ENCODE peak calls at places on chromosome 13, in four cellular contexts. V, H, K and D are unnamed samples.

GRCh38 chr13:109778102-109778542 is 8.3 kb downstream of the IRS2 start:
- DNase-seq in V (no peak), H (peak; percentile 18), K (no peak), D (no peak)

GRCh38 chr13:93227280-93227905 is 786 bp downstream of the GPC6 start:
- DNase-seq in V (no peak), H (no peak), K (peak; percentile 28), D (peak; percentile 56)

GRCh38 chr13:89227356-89227755 is 1556.2 kb downstream of the SLITRK5 start:
- DNase-seq in V (no peak), H (no peak), K (no peak), D (no peak)

GRCh38 chr13:85170372-85170771 is 628.8 kb downstream of the SLITRK6 start:
- DNase-seq in V (no peak), H (no peak), K (no peak), D (no peak)

GRCh38 chr13:36766295-36766694 is 52.7 kb upstream of the RFXAP start:
- DNase-seq in V (no peak), H (no peak), K (peak; percentile 47), D (no peak)

GRCh38 chr13:76799696-76800095 is 86.5 kb downstream of the KCTD12 start:
- DNase-seq in V (no peak), H (no peak), K (no peak), D (no peak)

GRCh38 chr13:23969672-23970071 is 72.4 kb upstream of the C1QTNF9B start:
- DNase-seq in V (no peak), H (no peak), K (peak; percentile 49), D (no peak)

GRCh38 chr13:106493569-106493968 is 41.9 kb downstream of the EFNB2 start:
- DNase-seq in V (peak; percentile 52), H (no peak), K (no peak), D (no peak)

GRCh38 chr13:114081761-114082681 is 50.4 kb downstream of the RASA3 start:
- DNase-seq in V (no peak), H (no peak), K (no peak), D (peak; percentile 8)

GRCh38 chr13:25095862-25096453 is at the start of gene PABPC3:
- DNase-seq in V (no peak), H (no peak), K (no peak), D (peak; percentile 23)

GRCh38 chr13:32840840-32841713 is 175.1 kb upstream of the KL start:
- DNase-seq in V (peak; percentile 70), H (no peak), K (no peak), D (no peak)

GRCh38 chr13:68697551-68697950 is 1410.1 kb upstream of the ATXN8OS start:
- DNase-seq in V (no peak), H (peak; percentile 70), K (no peak), D (no peak)

GRCh38 chr13:26660185-26660584 is 100.4 kb downstream of the GPR12 start:
- DNase-seq in V (no peak), H (no peak), K (no peak), D (no peak)

GRCh38 chr13:111531505-111531904 is 211.1 kb downstream of the TEX29 start:
- DNase-seq in V (no peak), H (peak; percentile 4), K (no peak), D (no peak)

GRCh38 chr13:110249326-110249725 is 57.6 kb downstream of the COL4A1 start:
- DNase-seq in V (no peak), H (no peak), K (no peak), D (no peak)

GRCh38 chr13:31835932-31836331 is 96.6 kb downstream of the RXFP2 start:
- DNase-seq in V (no peak), H (no peak), K (peak; percentile 5), D (no peak)

GRCh38 chr13:97329331-97329730 is 104.6 kb upstream of the RAP2A start:
- DNase-seq in V (no peak), H (no peak), K (no peak), D (no peak)

GRCh38 chr13:112752711-112753541 is 63.1 kb downstream of the ATP11A start:
- DNase-seq in V (no peak), H (no peak), K (no peak), D (no peak)

GRCh38 chr13:113990321-113990837 is 16.5 kb upstream of the C13orf46 start:
- DNase-seq in V (no peak), H (no peak), K (no peak), D (no peak)

GRCh38 chr13:77728265-77728966 is 30.9 kb downstream of the SLAIN1 start:
- DNase-seq in V (no peak), H (no peak), K (no peak), D (no peak)

GRCh38 chr13:110270507-110270906 is 36.5 kb downstream of the COL4A1 start:
- DNase-seq in V (no peak), H (no peak), K (no peak), D (no peak)

GRCh38 chr13:113417008-113417735 is 36.1 kb downstream of the ADPRHL1 start:
- DNase-seq in V (no peak), H (no peak), K (no peak), D (no peak)

GRCh38 chr13:43908156-43909126 is 28.7 kb downstream of the LACC1 start:
- DNase-seq in V (no peak), H (peak; percentile 8), K (peak; percentile 20), D (no peak)

GRCh38 chr13:23656637-23657036 is 86.4 kb downstream of the TNFRSF19 start:
- DNase-seq in V (no peak), H (peak; percentile 2), K (peak; percentile 45), D (no peak)

GRCh38 chr13:22563272-22563671 is 617.5 kb upstream of the SGCG start:
- DNase-seq in V (no peak), H (no peak), K (no peak), D (no peak)

GRCh38 chr13:60627071-60627686 is 230.2 kb downstream of the TDRD3 start:
- DNase-seq in V (no peak), H (peak; percentile 37), K (peak; percentile 29), D (peak; percentile 75)

GRCh38 chr13:26047040-26047439 is 4.8 kb downstream of the SHISA2 start:
- DNase-seq in V (no peak), H (no peak), K (no peak), D (no peak)

GRCh38 chr13:109998808-109999528 is 212.6 kb upstream of the IRS2 start:
- DNase-seq in V (no peak), H (no peak), K (no peak), D (no peak)

GRCh38 chr13:32135655-32136054 is 104.1 kb downstream of the FRY start:
- DNase-seq in V (no peak), H (no peak), K (no peak), D (no peak)

GRCh38 chr13:97307544-97307881 is 85.4 kb downstream of the MBNL2 start:
- DNase-seq in V (no peak), H (no peak), K (no peak), D (no peak)

GRCh38 chr13:35727881-35728280 is 251.4 kb upstream of the MAB21L1 start:
- DNase-seq in V (no peak), H (no peak), K (no peak), D (no peak)

GRCh38 chr13:81012031-81012430 is 671.1 kb upstream of the SPRY2 start:
- DNase-seq in V (no peak), H (no peak), K (peak; percentile 1), D (no peak)

GRCh38 chr13:70448820-70449219 is 340.6 kb upstream of the KLHL1 start:
- DNase-seq in V (no peak), H (no peak), K (no peak), D (no peak)

GRCh38 chr13:36251528-36251927 is 37.2 kb upstream of the SOHLH2 start:
- DNase-seq in V (no peak), H (no peak), K (no peak), D (no peak)

GRCh38 chr13:34156841-34157365 is 339.0 kb downstream of the RFC3 start:
- DNase-seq in V (peak; percentile 55), H (peak; percentile 1), K (peak; percentile 72), D (no peak)

GRCh38 chr13:83248751-83249150 is 633.5 kb downstream of the SLITRK1 start:
- DNase-seq in V (no peak), H (no peak), K (no peak), D (no peak)
- TF ChIP-seq CREM in V (no peak), H (no peak), K (no peak), D (no peak)

GRCh38 chr13:95463516-95463915 is 89.0 kb upstream of the CLDN10 start:
- DNase-seq in V (no peak), H (no peak), K (no peak), D (no peak)
- TF ChIP-seq CREM in V (no peak), H (no peak), K (no peak), D (no peak)

DNA sequence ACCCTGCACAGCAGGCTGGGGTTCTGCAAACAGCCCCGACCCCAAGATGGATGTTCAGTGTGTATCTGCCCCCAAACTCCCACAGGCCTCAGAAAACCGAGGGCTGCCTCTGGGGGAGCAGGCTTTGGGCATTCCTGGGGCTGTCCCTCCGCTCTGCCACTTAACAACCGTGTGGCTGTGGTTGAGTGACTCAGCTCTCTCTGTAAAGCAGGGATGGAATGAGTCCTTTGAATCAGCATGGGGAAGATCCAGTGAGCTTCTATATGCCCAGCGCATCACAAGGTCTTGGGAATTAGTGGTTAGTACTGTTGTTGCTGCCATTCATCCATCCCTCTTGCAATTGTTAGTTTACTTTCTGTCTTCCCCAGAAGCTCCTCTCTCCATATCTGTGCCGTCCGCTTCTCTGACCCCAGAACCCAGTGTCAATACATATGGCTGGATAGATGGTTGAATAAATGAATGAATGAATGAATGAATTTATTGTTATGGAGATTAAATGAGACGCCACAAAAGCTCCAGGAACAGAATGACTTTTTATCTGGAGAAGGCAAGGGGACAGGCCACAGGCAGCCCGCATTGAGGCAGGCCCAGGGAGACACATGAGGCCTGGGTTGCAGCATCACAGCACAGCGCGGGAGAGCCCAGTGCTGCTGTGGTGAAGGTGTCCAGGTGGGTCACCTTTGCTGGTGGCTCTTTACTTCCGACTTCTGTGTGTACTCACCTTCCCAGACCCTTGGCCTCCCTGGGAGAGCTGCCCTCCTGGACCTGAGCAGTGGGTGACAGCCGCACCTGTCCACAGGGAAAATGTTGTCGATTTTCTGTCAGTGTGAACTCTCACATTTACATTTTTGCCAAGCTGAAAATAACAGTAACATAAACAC is 89.3 kb downstream of the RGCC start:
- DNase-seq in V (no peak), H (no peak), K (peak; percentile 21), D (no peak)
- TF ChIP-seq CREM in V (no peak), H (no peak), K (no peak), D (no peak)

GRCh38 chr13:30463820-30464495 is 1.8 kb downstream of the HMGB1 start:
- DNase-seq in V (no peak), H (peak; percentile 44), K (peak; percentile 70), D (no peak)

GRCh38 chr13:30464496-30465351 is 1.0 kb downstream of the HMGB1 start:
- DNase-seq in V (no peak), H (peak; percentile 75), K (peak; percentile 65), D (peak; percentile 60)

GRCh38 chr13:30466841-30467252 is 1.1 kb upstream of the HMGB1 start:
- DNase-seq in V (no peak), H (peak; percentile 51), K (no peak), D (no peak)

GRCh38 chr13:30465541-30466357 is at the start of gene HMGB1:
- DNase-seq in V (peak; percentile 97), H (peak; percentile 97), K (peak; percentile 98), D (peak; percentile 97)

DNA sequence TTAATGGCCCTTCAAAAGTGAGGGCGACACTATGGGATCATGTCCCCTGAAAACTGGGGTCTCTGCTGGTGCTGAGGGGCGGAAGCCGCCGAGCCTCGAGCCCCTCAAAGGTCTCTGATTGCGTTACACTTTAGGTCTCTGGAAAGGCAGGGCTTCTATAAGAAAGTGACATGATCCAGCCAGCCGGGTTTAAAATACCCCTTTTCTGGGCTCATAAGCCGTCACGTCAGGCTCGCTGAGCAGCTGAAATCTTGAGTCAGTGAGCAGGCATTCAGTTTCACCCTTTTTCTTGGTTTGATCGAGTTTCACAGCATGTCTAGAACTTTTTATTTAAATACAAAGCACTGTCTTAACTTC is 600 bp upstream of the HMGB1 start:
- DNase-seq in V (no peak), H (no peak), K (no peak), D (no peak)
- TF ChIP-seq CREM in V (no peak), H (no peak), K (no peak), D (no peak)

GRCh38 chr13:75353786-75354193 is 128.2 kb downstream of the TBC1D4 start:
- DNase-seq in V (no peak), H (no peak), K (no peak), D (no peak)
- TF ChIP-seq CREM in V (peak; percentile 31), H (no peak), K (no peak), D (no peak)